ENCODE peak calls at places on chromosomes 11 and 22, in eight cellular contexts. D is T-helper 1 cell, B is MV-4-11, P is T-helper 2 cell, C is HFFc6, T is heart right ventricle, F is brain microvascular endothelial cell, X is ovary. V is an unnamed sample.
A peak's percentile ranks its signal among the peaks of the same experiment; 100 is the strongest.

GRCh38 chr11:105899776-105900175 is 122.3 kb downstream of the MSANTD4 start:
- DNase-seq in P (no peak), D (no peak), T (no peak), X (no peak), F (no peak), B (no peak), C (no peak), V (no peak)

GRCh38 chr11:28447226-28447625 is 339.0 kb downstream of the METTL15 start:
- DNase-seq in T (no peak), D (no peak), X (no peak), F (peak; percentile 85), C (peak; percentile 72), B (no peak), P (no peak), V (no peak)

GRCh38 chr22:40853961-40854360 is 2.5 kb downstream of the ST13 start:
- DNase-seq in C (no peak), B (no peak), D (no peak), X (no peak), T (no peak), P (peak; percentile 18), F (no peak), V (no peak)

GRCh38 chr11:112513936-112514716 is 253.5 kb upstream of the PLET1 start:
- DNase-seq in P (no peak), C (no peak), F (no peak), B (no peak), D (no peak), X (no peak), T (no peak), V (no peak)

GRCh38 chr22:46069518-46070214 is 80.7 kb upstream of the PPARA start:
- DNase-seq in P (peak; percentile 68), F (peak; percentile 71), T (peak; percentile 90), C (peak; percentile 85), B (no peak), X (peak; percentile 91), D (no peak), V (peak; percentile 81)

GRCh38 chr11:117614695-117615094 is 182.3 kb downstream of the DSCAML1 start:
- DNase-seq in B (no peak), T (no peak), P (no peak), F (no peak), D (no peak), X (no peak), C (no peak), V (no peak)

GRCh38 chr22:50249382-50250248 is 1.4 kb downstream of the HDAC10 start:
- DNase-seq in P (no peak), T (no peak), C (no peak), D (no peak), B (no peak), X (peak; percentile 52), F (no peak), V (no peak)

GRCh38 chr11:116240661-116241060 is 532.1 kb downstream of the BUD13 start:
- DNase-seq in P (no peak), D (no peak), B (no peak), X (no peak), T (peak; percentile 17), F (no peak), C (no peak), V (no peak)

GRCh38 chr22:48700566-48701295 is 1126.9 kb downstream of the BRD1 start:
- DNase-seq in T (no peak), B (no peak), F (no peak), X (no peak), P (no peak), D (no peak), C (no peak), V (no peak)

GRCh38 chr11:75635009-75635909 is 33.6 kb downstream of the MAP6 start:
- DNase-seq in D (no peak), C (no peak), F (peak; percentile 35), X (peak; percentile 48), B (no peak), T (peak; percentile 29), P (no peak), V (no peak)

GRCh38 chr11:110525883-110526282 is 96.1 kb downstream of the FDX1 start:
- DNase-seq in T (no peak), X (no peak), F (peak; percentile 10), C (peak; percentile 39), P (no peak), B (no peak), D (no peak), V (peak; percentile 48)

GRCh38 chr11:14183973-14184372 is 175.0 kb downstream of the RRAS2 start:
- DNase-seq in B (no peak), C (no peak), F (no peak), T (no peak), D (no peak), P (no peak), X (no peak), V (no peak)

GRCh38 chr11:63210111-63210510 is 33.3 kb downstream of the SLC22A25 start:
- DNase-seq in C (no peak), D (no peak), X (no peak), F (no peak), P (no peak), B (no peak), T (no peak), V (no peak)

GRCh38 chr22:33513388-33514336 is 406.6 kb downstream of the LARGE1 start:
- DNase-seq in B (no peak), F (peak; percentile 33), T (no peak), X (no peak), P (no peak), C (no peak), D (no peak), V (no peak)

GRCh38 chr22:23190526-23190925 is 10.2 kb downstream of the BCR start:
- DNase-seq in C (no peak), B (no peak), T (no peak), F (no peak), D (no peak), P (no peak), X (no peak), V (no peak)

GRCh38 chr22:36658900-36659299 is 44.7 kb downstream of the CACNG2 start:
- DNase-seq in T (no peak), F (no peak), D (no peak), B (no peak), P (no peak), X (no peak), C (no peak), V (no peak)

GRCh38 chr11:64241430-64242153 is 697 bp downstream of the FKBP2 start:
- DNase-seq in F (peak; percentile 99), T (peak; percentile 100), P (peak; percentile 98), D (peak; percentile 99), B (peak; percentile 97), X (peak; percentile 100), C (peak; percentile 99), V (peak; percentile 97)

GRCh38 chr11:20770421-20770935 is 101.1 kb downstream of the NELL1 start:
- DNase-seq in T (no peak), B (no peak), X (no peak), P (no peak), D (no peak), C (no peak), F (no peak), V (no peak)

GRCh38 chr11:126631399-126631798 is 275.9 kb downstream of the ST3GAL4 start:
- DNase-seq in F (no peak), P (no peak), C (no peak), T (no peak), X (no peak), B (no peak), D (no peak), V (no peak)

GRCh38 chr11:86069408-86070086 is 663 bp upstream of the PICALM start:
- DNase-seq in X (no peak), D (no peak), B (peak; percentile 97), T (peak; percentile 76), P (no peak), F (peak; percentile 94), C (peak; percentile 98), V (peak; percentile 44)

GRCh38 chr22:45703758-45704157 is 32.1 kb downstream of the ATXN10 start:
- DNase-seq in C (no peak), T (no peak), X (no peak), P (no peak), B (no peak), F (no peak), D (no peak), V (no peak)

GRCh38 chr11:1728931-1729691 is 21.3 kb downstream of the IFITM10 start:
- DNase-seq in P (no peak), D (no peak), T (no peak), B (peak; percentile 71), C (no peak), F (no peak), X (no peak), V (no peak)

GRCh38 chr11:66722745-66723651 is 6.0 kb downstream of the SPTBN2 start:
- DNase-seq in T (no peak), P (no peak), F (no peak), D (no peak), X (no peak), B (no peak), C (no peak), V (no peak)

GRCh38 chr11:34773826-34774225 is 142.4 kb downstream of the APIP start:
- DNase-seq in B (no peak), C (no peak), F (no peak), P (no peak), D (no peak), T (no peak), X (no peak), V (no peak)

GRCh38 chr22:50436841-50437341 is 37.9 kb downstream of the SBF1 start:
- DNase-seq in P (no peak), T (no peak), F (no peak), D (no peak), X (no peak), B (no peak), C (no peak), V (no peak)

GRCh38 chr11:66607126-66607834 is 9.2 kb upstream of the RBM14 start:
- DNase-seq in T (peak; percentile 40), F (peak; percentile 46), B (peak; percentile 71), D (no peak), P (no peak), C (peak; percentile 15), X (peak; percentile 91), V (peak; percentile 74)

GRCh38 chr11:19962795-19963163 is 197.5 kb downstream of the DBX1 start:
- DNase-seq in B (no peak), T (no peak), D (no peak), F (peak; percentile 77), X (no peak), C (peak; percentile 74), P (no peak), V (no peak)

GRCh38 chr11:83011333-83012167 is 60.1 kb downstream of the RAB30 start:
- DNase-seq in B (no peak), X (no peak), P (no peak), D (no peak), T (no peak), C (no peak), F (no peak), V (no peak)

GRCh38 chr11:94938399-94939055 is 34.8 kb downstream of the CWC15 start:
- DNase-seq in P (no peak), B (no peak), D (no peak), F (peak; percentile 91), X (peak; percentile 48), C (peak; percentile 85), T (peak; percentile 81), V (peak; percentile 48)

GRCh38 chr22:18955696-18956095 is 19.6 kb upstream of the PRODH start:
- DNase-seq in T (no peak), P (no peak), X (no peak), D (no peak), F (no peak), C (no peak), B (no peak), V (no peak)

GRCh38 chr22:31901388-31902137 is 42.8 kb upstream of the YWHAH start:
- DNase-seq in C (no peak), X (no peak), B (no peak), F (no peak), P (no peak), T (no peak), D (no peak), V (no peak)

GRCh38 chr11:85307381-85307780 is 319.8 kb downstream of the DLG2 start:
- DNase-seq in X (no peak), C (no peak), P (no peak), F (no peak), T (no peak), B (no peak), D (no peak), V (no peak)

GRCh38 chr11:75597636-75598035 is 35.6 kb downstream of the SERPINH1 start:
- DNase-seq in B (peak; percentile 32), C (no peak), X (no peak), D (no peak), P (peak; percentile 20), F (peak; percentile 29), T (no peak), V (no peak)

GRCh38 chr22:42688241-42688913 is 32.3 kb downstream of the A4GALT start:
- DNase-seq in B (no peak), F (peak; percentile 77), X (peak; percentile 91), P (no peak), T (peak; percentile 93), C (peak; percentile 86), D (no peak), V (peak; percentile 91)

V was measured in tibial nerve.